ENCODE peak calls at places on chromosomes 12 and 14, in five cellular contexts. V, T, Z, E and J are unnamed samples.

GRCh38 chr12:111757361-111758119 is 9.2 kb upstream of the ALDH2 start:
- DNase-seq in V (no peak), T (no peak), Z (no peak), E (peak), J (peak)

GRCh38 chr14:49898485-49898884 is 5.6 kb downstream of the ARF6 start:
- DNase-seq in V (no peak), T (no peak), Z (no peak), E (no peak), J (no peak)

GRCh38 chr14:98935921-98936320 is 336.1 kb downstream of the BCL11B start:
- DNase-seq in V (no peak), T (no peak), Z (no peak), E (no peak), J (no peak)

GRCh38 chr12:93247313-93248057 is 130.2 kb upstream of the NUDT4 start:
- DNase-seq in V (no peak), T (no peak), Z (no peak), E (no peak), J (no peak)

GRCh38 chr14:45253754-45254300 is 825 bp upstream of the MIS18BP1 start:
- DNase-seq in V (no peak), T (peak), Z (no peak), E (no peak), J (no peak)

GRCh38 chr12:5856692-5857091 is 88.4 kb downstream of the ANO2 start:
- DNase-seq in V (no peak), T (no peak), Z (no peak), E (no peak), J (no peak)

GRCh38 chr14:71166434-71166833 is 259.2 kb downstream of the PCNX1 start:
- DNase-seq in V (no peak), T (no peak), Z (peak), E (no peak), J (peak)

GRCh38 chr14:71739273-71739990 is 192.8 kb upstream of the RGS6 start:
- DNase-seq in V (no peak), T (no peak), Z (no peak), E (no peak), J (peak)

GRCh38 chr12:105214141-105214540 is 21.8 kb downstream of the APPL2 start:
- DNase-seq in V (no peak), T (no peak), Z (no peak), E (no peak), J (no peak)

GRCh38 chr12:6839482-6840201 is 1.1 kb upstream of the GNB3 start:
- DNase-seq in V (no peak), T (peak), Z (no peak), E (peak), J (no peak)

GRCh38 chr14:38143651-38144505 is 63.8 kb upstream of the SSTR1 start:
- DNase-seq in V (peak), T (peak), Z (no peak), E (no peak), J (no peak)

GRCh38 chr12:112820796-112821195 is 29.2 kb downstream of the RPH3A start:
- DNase-seq in V (no peak), T (no peak), Z (no peak), E (no peak), J (no peak)